ENCODE peak calls at places on chromosomes 7 and 10, in six cellular contexts. Z, H, O, U, I and W are unnamed samples.

GRCh38 chr10:31749981-31750850 is 178.4 kb downstream of the ARHGAP12 start:
- DNase-seq in Z (peak), H (peak), O (no peak), U (peak), I (no peak), W (peak)

GRCh38 chr10:1939016-1939415 is 201.7 kb upstream of the ADARB2 start:
- DNase-seq in Z (no peak), H (no peak), O (no peak), U (no peak), I (no peak), W (no peak)

GRCh38 chr7:128726673-128727072 is 12.5 kb upstream of the CALU start:
- DNase-seq in Z (no peak), H (no peak), O (no peak), U (no peak), I (no peak), W (no peak)

GRCh38 chr10:43225004-43225786 is 41.7 kb downstream of the RASGEF1A start:
- DNase-seq in Z (no peak), H (peak), O (no peak), U (no peak), I (no peak), W (no peak)

GRCh38 chr7:91913612-91914011 is 27.1 kb upstream of the AKAP9 start:
- DNase-seq in Z (no peak), H (no peak), O (no peak), U (no peak), I (no peak), W (no peak)

GRCh38 chr10:17645591-17646345 is 1.8 kb downstream of the STAM start:
- DNase-seq in Z (no peak), H (no peak), O (no peak), U (peak), I (no peak), W (no peak)

GRCh38 chr7:514651-515598 is 4.7 kb downstream of the PDGFA start:
- DNase-seq in Z (peak), H (peak), O (peak), U (peak), I (no peak), W (peak)

GRCh38 chr7:138460176-138460648 is at the start of gene TRIM24:
- DNase-seq in Z (peak), H (peak), O (no peak), U (no peak), I (no peak), W (peak)

GRCh38 chr7:14252458-14252857 is 263.0 kb upstream of the ETV1 start:
- DNase-seq in Z (no peak), H (no peak), O (no peak), U (no peak), I (no peak), W (no peak)

GRCh38 chr7:38938589-38938988 is 29.6 kb upstream of the VPS41 start:
- DNase-seq in Z (no peak), H (no peak), O (peak), U (no peak), I (no peak), W (no peak)

DNA sequence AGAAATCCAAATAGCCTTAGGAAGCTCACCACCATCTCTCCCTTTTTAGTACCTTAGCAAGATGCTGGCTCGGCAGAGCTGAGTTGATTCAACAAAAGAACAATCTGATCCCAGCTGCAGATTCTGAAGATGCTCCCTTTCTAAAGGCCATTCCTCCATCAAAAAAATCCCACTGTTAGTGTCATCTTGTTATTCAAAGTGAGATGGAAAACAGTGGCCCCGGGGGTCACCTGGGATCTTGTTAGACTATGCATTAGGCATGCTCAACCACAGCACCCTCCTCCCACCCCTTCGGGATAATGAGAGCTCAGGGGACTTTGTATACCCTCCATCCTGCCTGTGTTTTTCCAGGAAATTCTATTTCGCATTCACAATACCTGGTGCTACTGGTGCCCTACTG is 2.4 kb downstream of the NCAPG2 start:
- DNase-seq in Z (no peak), H (no peak), O (peak), U (no peak), I (no peak), W (no peak)
- H3K27ac ChIP-seq in Z (no peak), H (no peak), O (peak), U (no peak), I (no peak), W (no peak)

GRCh38 chr7:63028376-63029206 is 970.1 kb upstream of the ZNF722 start:
- DNase-seq in Z (no peak), H (no peak), O (no peak), U (no peak), I (peak), W (no peak)
- H3K27ac ChIP-seq in Z (no peak), H (no peak), O (no peak), U (no peak), I (no peak), W (no peak)

GRCh38 chr7:97014145-97014544 is 8.8 kb downstream of the DLX6 start:
- DNase-seq in Z (no peak), H (no peak), O (no peak), U (no peak), I (no peak), W (no peak)

GRCh38 chr7:97016392-97017196 is 8.0 kb downstream of the DLX5 start:
- DNase-seq in Z (no peak), H (no peak), O (peak), U (no peak), I (no peak), W (no peak)

GRCh38 chr7:97015787-97016391 is 8.7 kb downstream of the DLX5 start:
- DNase-seq in Z (no peak), H (no peak), O (peak), U (no peak), I (no peak), W (no peak)

GRCh38 chr7:97013555-97013954 is 8.2 kb downstream of the DLX6 start:
- DNase-seq in Z (no peak), H (no peak), O (no peak), U (no peak), I (no peak), W (no peak)

GRCh38 chr7:97015279-97015678 is 9.4 kb downstream of the DLX5 start:
- DNase-seq in Z (no peak), H (no peak), O (peak), U (no peak), I (no peak), W (no peak)
- H3K27ac ChIP-seq in Z (no peak), H (no peak), O (no peak), U (no peak), I (no peak), W (no peak)

GRCh38 chr10:125154529-125154928 is 5.8 kb downstream of the CTBP2 start:
- DNase-seq in Z (no peak), H (no peak), O (no peak), U (peak), I (no peak), W (no peak)

GRCh38 chr10:125155101-125155500 is 5.3 kb downstream of the CTBP2 start:
- DNase-seq in Z (no peak), H (no peak), O (peak), U (peak), I (no peak), W (no peak)

GRCh38 chr10:125156739-125157472 is 3.5 kb downstream of the CTBP2 start:
- DNase-seq in Z (no peak), H (no peak), O (no peak), U (peak), I (peak), W (no peak)

GRCh38 chr10:125156196-125156595 is 4.2 kb downstream of the CTBP2 start:
- DNase-seq in Z (no peak), H (no peak), O (no peak), U (peak), I (no peak), W (no peak)

GRCh38 chr10:125155669-125156068 is 4.7 kb downstream of the CTBP2 start:
- DNase-seq in Z (no peak), H (no peak), O (no peak), U (no peak), I (no peak), W (no peak)
- H3K27ac ChIP-seq in Z (peak), H (no peak), O (peak), U (peak), I (peak), W (peak)

DNA sequence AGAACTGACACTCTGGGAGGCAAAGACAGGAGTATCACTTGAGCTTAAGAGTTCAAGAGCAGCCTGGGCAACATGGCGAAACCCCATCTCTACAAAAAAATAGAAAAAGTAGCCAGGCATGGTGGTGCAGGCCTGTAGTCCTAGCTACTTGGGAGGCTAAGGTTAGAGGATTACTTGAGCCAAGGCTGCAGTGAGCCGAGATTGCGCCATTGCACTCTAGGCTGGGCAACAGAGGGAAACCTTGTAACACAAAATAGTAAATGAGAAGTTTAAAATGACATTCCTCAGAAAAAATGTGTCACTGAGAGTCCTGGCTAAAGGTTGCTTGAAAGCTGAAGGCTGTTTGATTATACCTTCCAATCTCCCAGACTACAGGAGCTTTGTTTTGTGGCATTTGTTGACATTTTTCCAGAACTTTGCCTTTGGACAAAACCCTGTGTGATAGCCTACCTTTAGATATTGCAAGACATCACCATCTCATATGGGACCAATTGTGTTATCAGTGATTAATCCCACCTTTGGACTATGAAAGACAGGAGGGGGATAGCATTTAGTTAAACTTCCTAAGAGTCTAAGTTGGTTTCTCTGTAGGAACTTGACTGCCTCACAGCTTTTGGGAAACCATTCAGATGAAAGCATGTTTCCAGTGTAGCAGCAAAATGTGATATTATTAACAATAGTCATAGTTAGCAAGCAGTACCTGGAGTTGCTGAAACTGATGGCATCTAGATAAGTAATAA is 5.3 kb downstream of the TNKS2 start:
- DNase-seq in Z (no peak), H (no peak), O (no peak), U (no peak), I (no peak), W (no peak)
- H3K27ac ChIP-seq in Z (no peak), H (no peak), O (peak), U (no peak), I (no peak), W (no peak)